ENCODE peak calls at places on chromosomes 11 and 22, in seven cellular contexts. One of them, this sample, is unnamed.

GRCh38 chr11:2100361-2101170 is 38.6 kb downstream of the IGF2 start:
- DNase-seq in SW 1271: no peak
- DNase-seq in ecto neural progenitor cell: peak; percentile 42
- DNase-seq in aorta: peak; percentile 61
- DNase-seq in NCI-H1930: no peak
- DNase-seq in A673: peak; percentile 3
- DNase-seq in NCI-H187 treated with DMSO at 0.1 percent for 48 hours: no peak
- DNase-seq in this sample: no peak

GRCh38 chr22:37492428-37493344 is 6.5 kb upstream of the MFNG start:
- DNase-seq in SW 1271: peak; percentile 42
- DNase-seq in ecto neural progenitor cell: peak; percentile 70
- DNase-seq in aorta: no peak
- DNase-seq in NCI-H1930: no peak
- DNase-seq in A673: peak; percentile 55
- DNase-seq in NCI-H187 treated with DMSO at 0.1 percent for 48 hours: no peak
- DNase-seq in this sample: no peak

GRCh38 chr11:7671347-7671746 is 2.0 kb downstream of the CYB5R2 start:
- DNase-seq in SW 1271: no peak
- DNase-seq in ecto neural progenitor cell: no peak
- DNase-seq in aorta: no peak
- DNase-seq in NCI-H1930: no peak
- DNase-seq in A673: no peak
- DNase-seq in NCI-H187 treated with DMSO at 0.1 percent for 48 hours: no peak
- DNase-seq in this sample: no peak

GRCh38 chr11:128448487-128448886 is 138.9 kb downstream of the ETS1 start:
- DNase-seq in SW 1271: peak; percentile 70
- DNase-seq in ecto neural progenitor cell: no peak
- DNase-seq in aorta: no peak
- DNase-seq in NCI-H1930: no peak
- DNase-seq in A673: no peak
- DNase-seq in NCI-H187 treated with DMSO at 0.1 percent for 48 hours: no peak
- DNase-seq in this sample: no peak

GRCh38 chr22:44409691-44410316 is 88.2 kb downstream of the RTL6 start:
- DNase-seq in SW 1271: no peak
- DNase-seq in ecto neural progenitor cell: no peak
- DNase-seq in aorta: peak; percentile 71
- DNase-seq in NCI-H1930: no peak
- DNase-seq in A673: no peak
- DNase-seq in NCI-H187 treated with DMSO at 0.1 percent for 48 hours: no peak
- DNase-seq in this sample: no peak

GRCh38 chr11:131666006-131666405 is 295.6 kb downstream of the NTM start:
- DNase-seq in SW 1271: no peak
- DNase-seq in ecto neural progenitor cell: no peak
- DNase-seq in aorta: no peak
- DNase-seq in NCI-H1930: no peak
- DNase-seq in A673: no peak
- DNase-seq in NCI-H187 treated with DMSO at 0.1 percent for 48 hours: no peak
- DNase-seq in this sample: no peak

GRCh38 chr11:111231836-111232235 is 13.7 kb upstream of the POU2AF2 start:
- DNase-seq in SW 1271: no peak
- DNase-seq in ecto neural progenitor cell: no peak
- DNase-seq in aorta: no peak
- DNase-seq in NCI-H1930: no peak
- DNase-seq in A673: no peak
- DNase-seq in NCI-H187 treated with DMSO at 0.1 percent for 48 hours: no peak
- DNase-seq in this sample: no peak

GRCh38 chr22:17910561-17911311 is 113.6 kb downstream of the MICAL3 start:
- DNase-seq in SW 1271: no peak
- DNase-seq in ecto neural progenitor cell: peak; percentile 72
- DNase-seq in aorta: peak; percentile 89
- DNase-seq in NCI-H1930: no peak
- DNase-seq in A673: peak; percentile 29
- DNase-seq in NCI-H187 treated with DMSO at 0.1 percent for 48 hours: no peak
- DNase-seq in this sample: no peak

GRCh38 chr11:46514370-46514769 is 79.5 kb downstream of the AMBRA1 start:
- DNase-seq in SW 1271: no peak
- DNase-seq in ecto neural progenitor cell: no peak
- DNase-seq in aorta: no peak
- DNase-seq in NCI-H1930: no peak
- DNase-seq in A673: no peak
- DNase-seq in NCI-H187 treated with DMSO at 0.1 percent for 48 hours: no peak
- DNase-seq in this sample: no peak

GRCh38 chr22:48894804-48895250 is 932.8 kb downstream of the BRD1 start:
- DNase-seq in SW 1271: no peak
- DNase-seq in ecto neural progenitor cell: no peak
- DNase-seq in aorta: no peak
- DNase-seq in NCI-H1930: no peak
- DNase-seq in A673: no peak
- DNase-seq in NCI-H187 treated with DMSO at 0.1 percent for 48 hours: no peak
- DNase-seq in this sample: no peak

GRCh38 chr11:999009-999408 is 37.5 kb downstream of the MUC6 start:
- DNase-seq in SW 1271: no peak
- DNase-seq in ecto neural progenitor cell: no peak
- DNase-seq in aorta: no peak
- DNase-seq in NCI-H1930: no peak
- DNase-seq in A673: no peak
- DNase-seq in NCI-H187 treated with DMSO at 0.1 percent for 48 hours: no peak
- DNase-seq in this sample: no peak

GRCh38 chr11:69385832-69386415 is 92.0 kb downstream of the MYEOV start:
- DNase-seq in SW 1271: no peak
- DNase-seq in ecto neural progenitor cell: no peak
- DNase-seq in aorta: no peak
- DNase-seq in NCI-H1930: no peak
- DNase-seq in A673: no peak
- DNase-seq in NCI-H187 treated with DMSO at 0.1 percent for 48 hours: no peak
- DNase-seq in this sample: no peak

GRCh38 chr11:111730031-111730430 is 36.2 kb downstream of the PPP2R1B start:
- DNase-seq in SW 1271: no peak
- DNase-seq in ecto neural progenitor cell: no peak
- DNase-seq in aorta: no peak
- DNase-seq in NCI-H1930: no peak
- DNase-seq in A673: no peak
- DNase-seq in NCI-H187 treated with DMSO at 0.1 percent for 48 hours: no peak
- DNase-seq in this sample: no peak

GRCh38 chr22:36417281-36417686 is 29.5 kb upstream of the MYH9 start:
- DNase-seq in SW 1271: peak; percentile 9
- DNase-seq in ecto neural progenitor cell: no peak
- DNase-seq in aorta: no peak
- DNase-seq in NCI-H1930: no peak
- DNase-seq in A673: no peak
- DNase-seq in NCI-H187 treated with DMSO at 0.1 percent for 48 hours: no peak
- DNase-seq in this sample: no peak

GRCh38 chr11:30346068-30346688 is 23.3 kb downstream of the ARL14EP start:
- DNase-seq in SW 1271: peak; percentile 42
- DNase-seq in ecto neural progenitor cell: no peak
- DNase-seq in aorta: no peak
- DNase-seq in NCI-H1930: peak; percentile 21
- DNase-seq in A673: peak; percentile 93
- DNase-seq in NCI-H187 treated with DMSO at 0.1 percent for 48 hours: peak; percentile 65
- DNase-seq in this sample: peak; percentile 32

GRCh38 chr11:130037058-130037457 is 32.6 kb upstream of the APLP2 start:
- DNase-seq in SW 1271: peak; percentile 83
- DNase-seq in ecto neural progenitor cell: no peak
- DNase-seq in aorta: no peak
- DNase-seq in NCI-H1930: no peak
- DNase-seq in A673: no peak
- DNase-seq in NCI-H187 treated with DMSO at 0.1 percent for 48 hours: no peak
- DNase-seq in this sample: no peak